ENCODE peak calls at places on chromosomes 7 and 10, in nine cellular contexts. L is right lobe of liver, Y is fibroblast of villous mesenchyme, P is AG04450, D is cardiac muscle cell, T is A549, O is body of pancreas, C is uterus, S is astrocyte of the spinal cord. Z is an unnamed sample.

GRCh38 chr7:17307033-17307432 is 8.6 kb downstream of the AHR start:
- DNase-seq in O (no peak), S (no peak), C (no peak), P (no peak), Y (peak; percentile 50), T (no peak), D (no peak), L (no peak), Z (no peak)

GRCh38 chr7:157056957-157057902 is 46.8 kb upstream of the MNX1 start:
- DNase-seq in L (no peak), S (no peak), D (no peak), P (no peak), O (no peak), Y (no peak), C (no peak), T (no peak), Z (no peak)

GRCh38 chr7:150340024-150340749 is 1.2 kb downstream of the RARRES2 start:
- DNase-seq in S (peak; percentile 22), T (no peak), P (peak; percentile 21), L (peak; percentile 64), Y (peak; percentile 69), D (peak; percentile 59), O (peak; percentile 64), C (peak; percentile 55), Z (no peak)

GRCh38 chr10:22427890-22428571 is 82.7 kb downstream of the SPAG6 start:
- DNase-seq in T (peak; percentile 51), C (no peak), P (peak; percentile 58), O (no peak), S (peak; percentile 88), Y (peak; percentile 91), L (no peak), D (no peak), Z (peak; percentile 97)

GRCh38 chr10:119296703-119297102 is 89.3 kb downstream of the GRK5 start:
- DNase-seq in T (no peak), P (no peak), Y (no peak), L (peak; percentile 68), D (no peak), O (peak; percentile 90), S (no peak), C (no peak), Z (no peak)

GRCh38 chr10:100334762-100335161 is 4.7 kb upstream of the PKD2L1 start:
- DNase-seq in D (no peak), O (no peak), L (no peak), C (no peak), S (no peak), Y (no peak), T (no peak), P (no peak), Z (no peak)

GRCh38 chr7:19051767-19052375 is 65.6 kb downstream of the TWIST1 start:
- DNase-seq in D (no peak), P (no peak), L (no peak), C (no peak), O (peak; percentile 43), S (peak; percentile 23), Y (peak; percentile 30), T (peak; percentile 35), Z (no peak)

GRCh38 chr10:70355234-70356021 is 27.0 kb downstream of the LRRC20 start:
- DNase-seq in P (no peak), L (no peak), C (no peak), T (no peak), O (no peak), S (no peak), Y (peak; percentile 92), D (no peak), Z (no peak)

GRCh38 chr10:47364366-47364765 is 16.2 kb downstream of the RBP3 start:
- DNase-seq in T (no peak), P (no peak), C (no peak), D (no peak), Y (no peak), O (no peak), S (no peak), L (no peak), Z (no peak)

GRCh38 chr7:150556521-150557138 is 10.6 kb upstream of the GIMAP4 start:
- DNase-seq in L (no peak), Y (no peak), P (no peak), D (no peak), C (no peak), T (no peak), O (no peak), S (no peak), Z (no peak)

GRCh38 chr7:512146-512510 is 7.5 kb downstream of the PDGFA start:
- DNase-seq in C (no peak), S (no peak), D (no peak), Y (no peak), L (no peak), P (no peak), T (no peak), O (no peak), Z (no peak)

GRCh38 chr10:5746197-5746596 is 61.6 kb downstream of the TASOR2 start:
- DNase-seq in O (no peak), T (no peak), C (no peak), S (no peak), D (peak; percentile 37), L (no peak), Y (no peak), P (no peak), Z (no peak)

GRCh38 chr7:42193457-42194111 is 43.4 kb downstream of the GLI3 start:
- DNase-seq in Y (peak; percentile 49), T (no peak), S (peak; percentile 36), L (no peak), P (no peak), D (no peak), C (no peak), O (no peak), Z (no peak)

GRCh38 chr10:104122273-104123107 is 519 bp downstream of the SFR1 start:
- DNase-seq in L (peak; percentile 22), D (no peak), Y (no peak), T (peak; percentile 31), C (no peak), S (peak; percentile 28), O (no peak), P (no peak), Z (no peak)

GRCh38 chr10:102431452-102432124 is 786 bp downstream of the CUEDC2 start:
- DNase-seq in S (no peak), Y (no peak), D (no peak), P (no peak), O (no peak), L (no peak), T (peak; percentile 45), C (no peak), Z (no peak)

GRCh38 chr10:29078919-29079318 is 210.0 kb upstream of the LYZL1 start:
- DNase-seq in O (no peak), Y (peak; percentile 24), T (no peak), C (no peak), L (no peak), P (no peak), S (no peak), D (peak; percentile 91), Z (no peak)
- TF ChIP-seq CTCF in O (no peak), Y (no peak), T (no peak), C (no peak), L (no peak), P (no peak), S (no peak), D (no peak), Z (no peak)

GRCh38 chr10:46253076-46254006 is 33.5 kb upstream of the ANTXRL start:
- DNase-seq in C (no peak), D (no peak), P (no peak), S (no peak), Y (no peak), T (no peak), L (peak; percentile 42), O (peak; percentile 6), Z (no peak)

GRCh38 chr10:46254467-46254866 is 32.3 kb upstream of the ANTXRL start:
- DNase-seq in T (no peak), Y (no peak), O (no peak), P (no peak), C (no peak), S (no peak), L (no peak), D (no peak), Z (no peak)

GRCh38 chr10:46257099-46257498 is 29.7 kb upstream of the ANTXRL start:
- DNase-seq in D (no peak), T (no peak), S (no peak), Y (no peak), L (no peak), P (no peak), O (no peak), C (no peak), Z (no peak)

GRCh38 chr10:46254007-46254383 is 32.8 kb upstream of the ANTXRL start:
- DNase-seq in T (no peak), Y (no peak), P (no peak), C (no peak), O (no peak), D (no peak), L (no peak), S (no peak), Z (no peak)

DNA sequence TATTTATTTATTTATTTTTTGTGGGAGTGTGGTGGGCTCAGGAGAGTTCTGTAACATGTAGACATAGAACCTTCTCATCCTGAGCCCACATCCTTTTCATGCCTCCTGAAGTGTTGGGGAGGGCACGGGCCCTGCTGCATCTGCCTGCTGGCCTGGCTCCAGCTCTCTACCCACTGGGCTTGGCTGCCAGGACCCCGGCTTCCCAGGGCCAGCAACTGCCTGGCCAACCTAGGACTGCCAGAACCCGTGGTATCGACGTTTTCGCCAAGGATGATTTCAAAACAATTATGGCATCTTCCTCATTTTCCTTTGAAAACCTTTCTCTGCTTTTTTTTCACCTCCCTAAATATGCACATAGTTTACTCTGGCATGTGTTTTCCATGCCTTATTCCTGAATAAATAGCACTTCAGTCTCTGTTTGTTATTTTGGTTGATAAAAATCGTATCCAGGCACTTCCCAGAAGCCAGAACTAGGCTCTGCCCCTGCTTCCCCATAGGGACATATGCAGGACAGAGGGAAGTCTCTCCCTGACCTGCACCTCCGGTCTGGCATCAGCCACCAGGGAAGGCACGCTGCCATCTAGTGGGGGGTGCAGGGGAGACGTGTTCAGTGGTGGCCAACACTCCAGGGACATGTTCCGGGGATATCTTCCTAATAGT is 31.0 kb upstream of the ANTXRL start:
- DNase-seq in O (peak; percentile 69), C (peak; percentile 51), S (no peak), P (no peak), L (peak; percentile 86), Y (peak; percentile 22), T (peak; percentile 75), D (peak; percentile 71), Z (no peak)
- H3K4me3 ChIP-seq in O (no peak overlapping the region), C (no peak overlapping the region), S (no peak overlapping the region), P (no peak overlapping the region), L (no peak overlapping the region), Y (no peak overlapping the region), T (no peak overlapping the region), D (no peak overlapping the region), Z (no peak overlapping the region)

DNA sequence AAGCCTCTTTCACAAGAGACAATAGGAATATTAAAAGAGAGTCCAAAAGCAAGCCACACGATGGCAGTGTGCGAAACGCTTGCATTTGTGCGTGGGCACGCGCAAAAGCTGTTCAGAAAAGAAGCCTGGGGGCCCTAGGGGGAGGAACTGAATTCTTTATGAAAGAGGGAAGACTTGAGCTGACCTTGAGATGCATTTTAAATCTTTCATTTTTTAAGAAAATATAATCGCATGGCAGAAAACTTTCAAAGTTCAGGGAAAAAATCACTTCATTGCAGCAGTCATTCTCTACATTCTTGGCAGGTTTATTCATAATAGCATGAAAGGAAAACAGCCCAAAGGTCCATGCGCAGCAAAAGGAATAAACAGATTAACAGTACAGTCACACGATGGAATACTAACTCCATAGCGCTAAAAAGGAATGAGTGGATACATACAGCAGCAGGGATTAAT is 206.5 kb upstream of the PRKCQ start:
- DNase-seq in O (no peak), S (peak; percentile 69), D (no peak), Y (peak; percentile 60), T (peak; percentile 54), L (no peak), P (peak; percentile 41), C (no peak), Z (peak; percentile 29)
- TF ChIP-seq CTCF in O (peak; percentile 17), S (peak; percentile 58), D (peak; percentile 53), Y (peak; percentile 53), T (peak; percentile 83), L (no peak), P (peak; percentile 70), C (peak; percentile 31), Z (peak; percentile 61)

GRCh38 chr7:28656529-28656928 is 244.2 kb downstream of the CREB5 start:
- DNase-seq in T (no peak), C (no peak), Y (no peak), D (no peak), O (no peak), L (no peak), P (no peak), S (no peak), Z (no peak)
- H3K4me3 ChIP-seq in T (no peak overlapping the region), C (no peak overlapping the region), Y (no peak overlapping the region), D (no peak overlapping the region), O (no peak overlapping the region), L (no peak overlapping the region), P (no peak overlapping the region), S (no peak overlapping the region), Z (no peak overlapping the region)

Z was measured in HFF-Myc.